ENCODE peak calls at places on chromosomes 6 and 20, in nine cellular contexts. T, W, I, Y, H, N, O, U and R are unnamed samples.

GRCh38 chr6:128882991-128883571 is at the start of gene LAMA2:
- DNase-seq in N (no peak), O (peak; percentile 89), U (peak; percentile 64), T (no peak), W (no peak), H (peak; percentile 4), Y (peak; percentile 13), I (no peak), R (no peak)

GRCh38 chr6:127539292-127539691 is 20.2 kb upstream of the MTCL3 start:
- DNase-seq in O (peak; percentile 48), H (no peak), U (no peak), I (no peak), W (no peak), N (peak; percentile 56), Y (peak; percentile 39), T (peak; percentile 58), R (no peak)

GRCh38 chr6:87828044-87828443 is 126.0 kb upstream of the AKIRIN2 start:
- DNase-seq in I (no peak), W (no peak), O (no peak), Y (no peak), H (no peak), T (no peak), N (no peak), U (no peak), R (no peak)

GRCh38 chr20:49318430-49319203 is 40.8 kb upstream of the ZNFX1 start:
- DNase-seq in W (no peak), O (no peak), N (no peak), H (peak; percentile 14), Y (no peak), U (no peak), T (peak; percentile 41), I (no peak), R (no peak)

GRCh38 chr6:107493158-107494057 is 3.5 kb downstream of the SOBP start:
- DNase-seq in O (peak; percentile 61), W (no peak), U (no peak), H (no peak), I (no peak), N (peak; percentile 61), T (peak; percentile 77), Y (peak; percentile 39), R (no peak)

GRCh38 chr6:4486543-4487319 is 289.5 kb upstream of the CDYL start:
- DNase-seq in U (no peak), I (no peak), T (no peak), Y (no peak), O (no peak), W (no peak), H (no peak), N (no peak), R (no peak)

GRCh38 chr6:56151825-56152224 is 95.6 kb downstream of the COL21A1 start:
- DNase-seq in W (no peak), H (no peak), Y (no peak), I (no peak), U (no peak), T (no peak), O (no peak), N (no peak), R (no peak)

GRCh38 chr20:41645372-41645771 is 27.2 kb upstream of the CHD6 start:
- DNase-seq in U (no peak), T (no peak), O (no peak), Y (no peak), W (no peak), H (no peak), N (peak; percentile 18), I (no peak), R (no peak)

GRCh38 chr6:123994168-123994567 is 190.5 kb downstream of the NKAIN2 start:
- DNase-seq in Y (no peak), N (no peak), T (peak; percentile 4), U (no peak), O (no peak), I (no peak), W (no peak), H (no peak), R (no peak)

GRCh38 chr6:28587011-28587745 is 61.5 kb downstream of the GPX5 start:
- DNase-seq in N (peak; percentile 83), O (peak; percentile 64), H (peak; percentile 82), W (no peak), T (peak; percentile 96), Y (no peak), I (no peak), U (peak; percentile 45), R (peak; percentile 65)

GRCh38 chr6:31285496-31285895 is 13.6 kb upstream of the HLA-C start:
- DNase-seq in W (no peak), N (no peak), H (no peak), I (no peak), Y (no peak), O (no peak), T (peak; percentile 41), U (no peak), R (no peak)

GRCh38 chr20:54058420-54059139 is 11.8 kb downstream of the BCAS1 start:
- DNase-seq in W (no peak), I (no peak), Y (no peak), H (no peak), T (peak; percentile 63), N (no peak), U (no peak), O (no peak), R (no peak)

GRCh38 chr20:32333988-32334885 is 23.9 kb upstream of the ASXL1 start:
- DNase-seq in U (no peak), O (peak; percentile 80), I (no peak), N (no peak), W (no peak), H (peak; percentile 64), T (no peak), Y (peak; percentile 91), R (peak; percentile 78)

GRCh38 chr6:35048631-35049083 is 92.5 kb downstream of the TCP11 start:
- DNase-seq in H (peak; percentile 25), W (no peak), I (no peak), U (no peak), T (peak; percentile 82), O (peak; percentile 86), N (no peak), Y (no peak), R (no peak)

GRCh38 chr20:61748376-61748775 is 317.3 kb downstream of the TAF4 start:
- DNase-seq in H (no peak), N (no peak), T (no peak), Y (no peak), I (no peak), O (no peak), U (peak; percentile 12), W (no peak), R (no peak)

GRCh38 chr6:32132110-32132509 is 2.0 kb upstream of the FKBPL start:
- DNase-seq in U (no peak), W (no peak), I (no peak), Y (no peak), T (no peak), O (no peak), N (no peak), H (no peak), R (no peak)

GRCh38 chr20:11660673-11661072 is 257.0 kb upstream of the BTBD3 start:
- DNase-seq in U (no peak), H (no peak), N (no peak), Y (no peak), O (no peak), W (no peak), T (no peak), I (no peak), R (no peak)

GRCh38 chr6:165861226-165861625 is 198.2 kb upstream of the PDE10A start:
- DNase-seq in I (no peak), T (no peak), H (no peak), W (no peak), Y (no peak), U (no peak), N (no peak), O (no peak), R (no peak)

GRCh38 chr20:46835418-46835817 is 59.2 kb upstream of the EYA2 start:
- DNase-seq in T (no peak), U (peak; percentile 23), W (no peak), I (no peak), O (no peak), H (no peak), Y (no peak), N (no peak), R (no peak)

GRCh38 chr6:69994251-69994650 is 127.9 kb downstream of the COL19A1 start:
- DNase-seq in W (no peak), I (no peak), O (no peak), H (no peak), Y (no peak), T (no peak), U (no peak), N (no peak), R (no peak)

GRCh38 chr20:25227317-25227831 is 20.5 kb upstream of the PYGB start:
- DNase-seq in Y (peak; percentile 65), T (no peak), H (no peak), U (peak; percentile 35), I (no peak), W (no peak), O (peak; percentile 79), N (no peak), R (peak; percentile 52)

GRCh38 chr6:19754686-19755085 is 82.5 kb upstream of the ID4 start:
- DNase-seq in U (no peak), T (peak; percentile 38), Y (no peak), I (no peak), O (no peak), W (no peak), H (no peak), N (no peak), R (no peak)

GRCh38 chr20:4021905-4022304 is 6.5 kb upstream of the RNF24 start:
- DNase-seq in O (peak; percentile 53), N (no peak), T (no peak), H (no peak), Y (no peak), U (no peak), W (no peak), I (no peak), R (no peak)

GRCh38 chr20:50594231-50594590 is 84.0 kb downstream of the PTPN1 start:
- DNase-seq in H (no peak), U (no peak), O (peak; percentile 32), Y (no peak), N (no peak), W (no peak), I (no peak), T (no peak), R (no peak)

GRCh38 chr20:45343445-45343866 is 4.8 kb downstream of the SDC4 start:
- DNase-seq in Y (no peak), O (no peak), T (no peak), I (no peak), H (no peak), W (no peak), U (no peak), N (no peak), R (no peak)

GRCh38 chr20:50389808-50390684 is 120.1 kb upstream of the PTPN1 start:
- DNase-seq in T (no peak), W (no peak), O (no peak), Y (no peak), N (no peak), I (no peak), U (no peak), H (no peak), R (no peak)

GRCh38 chr6:56787209-56787608 is 144.5 kb upstream of the DST start:
- DNase-seq in N (no peak), U (no peak), W (no peak), I (no peak), T (no peak), O (no peak), Y (no peak), H (no peak), R (no peak)

GRCh38 chr6:138944412-138944811 is 43.6 kb downstream of the REPS1 start:
- DNase-seq in N (no peak), T (no peak), I (no peak), Y (peak; percentile 64), W (no peak), O (peak; percentile 67), H (no peak), U (peak; percentile 39), R (peak; percentile 57)

GRCh38 chr6:43687437-43688347 is at the start of gene MRPS18A:
- DNase-seq in I (peak; percentile 69), H (peak; percentile 88), T (peak; percentile 91), U (peak; percentile 78), W (peak; percentile 40), Y (peak; percentile 75), O (peak; percentile 75), N (peak; percentile 77), R (peak; percentile 80)

GRCh38 chr20:57627972-57628650 is 7.9 kb upstream of the ZBP1 start:
- DNase-seq in H (peak; percentile 55), O (peak; percentile 91), U (peak; percentile 13), N (no peak), T (no peak), I (no peak), W (no peak), Y (peak; percentile 83), R (no peak)